ENCODE peak calls at places on chromosomes 4 and X, in seven cellular contexts. Y is fibroblast of the aortic adventitia; P is RWPE1; Z is CD8-positive, alpha-beta T cell; L is Calu3; G is foreskin fibroblast; F is mesothelial cell of epicardium. X is an unnamed sample.

GRCh38 chrX:122596998-122597397 is 587.1 kb upstream of the GRIA3 start:
- DNase-seq in G (no peak), Z (no peak), L (no peak), Y (no peak), P (no peak), F (no peak), X (no peak)

GRCh38 chrX:122440832-122441231 is 743.2 kb upstream of the GRIA3 start:
- DNase-seq in Y (no peak), P (no peak), F (no peak), L (no peak), G (no peak), Z (no peak), X (no peak)

GRCh38 chr4:5747746-5748365 is 36.9 kb downstream of the EVC start:
- DNase-seq in Z (no peak), G (peak; percentile 98), P (peak; percentile 73), Y (peak; percentile 100), F (no peak), L (no peak), X (peak; percentile 84)

GRCh38 chrX:14073561-14073960 is 43.9 kb upstream of the GEMIN8 start:
- DNase-seq in Y (no peak), Z (no peak), L (no peak), P (no peak), G (no peak), F (no peak), X (peak; percentile 6)

GRCh38 chr4:143538979-143539669 is 25.6 kb downstream of the SMARCA5 start:
- DNase-seq in G (no peak), F (no peak), Y (no peak), L (no peak), P (no peak), Z (no peak), X (no peak)

GRCh38 chrX:9586992-9587392 is 122.1 kb downstream of the TBL1X start:
- DNase-seq in G (no peak), P (no peak), Z (no peak), L (no peak), F (no peak), Y (no peak), X (no peak)

GRCh38 chr4:153831236-153831635 is 42.4 kb upstream of the SFRP2 start:
- DNase-seq in G (no peak), F (no peak), Z (no peak), Y (no peak), L (no peak), P (no peak), X (no peak)

GRCh38 chrX:45715787-45716186 is 515.1 kb upstream of the DIPK2B start:
- DNase-seq in G (peak; percentile 46), P (no peak), Y (no peak), Z (no peak), L (no peak), F (no peak), X (no peak)

GRCh38 chr4:44760142-44760898 is 34.0 kb upstream of the GNPDA2 start:
- DNase-seq in Z (no peak), L (peak; percentile 9), P (peak; percentile 13), Y (peak; percentile 65), G (peak; percentile 1), F (no peak), X (peak; percentile 20)

GRCh38 chr4:8504279-8505007 is 63.9 kb downstream of the TRMT44 start:
- DNase-seq in P (no peak), Y (no peak), L (peak; percentile 38), Z (no peak), G (no peak), F (no peak), X (no peak)

GRCh38 chr4:185227131-185227551 is 17.7 kb downstream of the SNX25 start:
- DNase-seq in Z (no peak), Y (no peak), P (no peak), G (no peak), F (no peak), L (no peak), X (no peak)

GRCh38 chrX:150201841-150202240 is 161.3 kb upstream of the MAMLD1 start:
- DNase-seq in Y (peak; percentile 19), Z (no peak), G (no peak), P (no peak), F (no peak), L (no peak), X (no peak)

GRCh38 chr4:168886361-168886760 is 123.7 kb downstream of the CBR4 start:
- DNase-seq in F (no peak), P (no peak), Y (no peak), G (peak; percentile 54), L (no peak), Z (no peak), X (no peak)

GRCh38 chr4:81747242-81747930 is 275.7 kb upstream of the RASGEF1B start:
- DNase-seq in L (peak; percentile 7), Y (no peak), Z (no peak), F (no peak), G (no peak), P (no peak), X (no peak)

GRCh38 chr4:145097821-145098674 is at the start of the genes ABCE1 and ANAPC10:
- DNase-seq in P (peak; percentile 97), F (peak; percentile 93), Z (peak; percentile 84), G (peak; percentile 98), Y (peak; percentile 99), L (peak; percentile 89), X (peak; percentile 98)
- TF ChIP-seq CTCF in P (peak; percentile 22), F (no peak), Z (no peak), G (peak; percentile 30), Y (peak; percentile 47), L (no peak), X (peak; percentile 54)

DNA sequence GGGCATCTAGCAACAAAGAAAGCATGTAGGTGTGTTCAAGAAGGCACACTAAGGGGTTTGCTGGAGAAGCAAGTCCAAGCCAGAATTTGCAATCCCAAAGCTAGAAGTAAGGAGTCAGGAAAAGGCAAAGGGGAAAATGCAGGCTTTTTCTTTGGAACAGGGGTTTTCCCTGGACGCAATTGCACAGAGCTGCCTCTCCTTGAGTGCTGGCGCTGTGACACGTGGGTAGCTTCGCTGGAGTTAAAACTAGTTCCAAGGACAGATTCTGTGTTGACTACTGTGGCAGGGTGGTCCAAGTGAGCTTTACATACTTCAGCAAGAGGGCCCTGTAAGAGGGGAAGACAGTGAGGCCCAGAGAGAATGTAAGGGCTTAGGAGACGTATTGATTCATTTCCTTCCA is 277.1 kb downstream of the ADGRA3 start:
- DNase-seq in Y (peak; percentile 12), P (no peak), G (no peak), Z (no peak), F (no peak), L (no peak), X (no peak)
- TF ChIP-seq CTCF in Y (peak; percentile 45), P (no peak), G (no peak), Z (no peak), F (no peak), L (no peak), X (peak; percentile 17)

DNA sequence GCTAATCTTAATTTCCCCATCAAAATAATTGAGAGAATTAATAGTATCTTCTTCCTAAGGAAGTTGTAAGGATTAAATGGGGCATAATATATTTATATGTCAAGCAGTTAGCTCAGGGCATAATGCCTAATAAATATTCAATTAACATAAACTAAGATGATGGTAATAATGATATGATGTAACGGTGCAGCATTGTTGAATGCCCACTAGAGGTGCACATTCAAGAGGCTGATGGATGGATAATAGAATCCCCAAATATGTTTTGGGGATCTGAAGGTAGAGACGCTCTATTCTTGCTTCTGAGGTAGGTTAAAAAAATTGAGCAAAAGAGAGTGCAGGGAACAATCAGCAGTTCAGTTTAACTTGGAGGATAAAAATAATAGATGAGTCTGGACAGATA is 37.1 kb downstream of the ATOH1 start:
- DNase-seq in L (no peak), G (no peak), F (no peak), P (no peak), Y (no peak), Z (no peak), X (no peak)
- TF ChIP-seq CTCF in L (no peak), G (no peak), F (peak; percentile 19), P (no peak), Y (no peak), Z (no peak), X (peak; percentile 15)

GRCh38 chr4:2177443-2178093 is 64.4 kb downstream of the HAUS3 start:
- DNase-seq in P (no peak), G (no peak), L (no peak), Y (no peak), Z (no peak), F (no peak), X (no peak)
- TF ChIP-seq CTCF in P (no peak), G (no peak), L (no peak), Y (no peak), Z (no peak), F (no peak), X (no peak)